ENCODE peak calls at places on chromosomes 11 and 22, in five cellular contexts. One of them, this sample, is unnamed.

GRCh38 chr11:6498121-6498520 is 1.0 kb downstream of the DNHD1 start:
- DNase-seq in AG04449: peak; percentile 7
- DNase-seq in cardiac muscle cell: peak; percentile 32
- DNase-seq in GM12865: no peak
- DNase-seq in progenitor cell of endocrine pancreas: no peak
- DNase-seq in this sample: no peak

GRCh38 chr22:27139935-27140493 is 482.6 kb downstream of the MIAT start:
- DNase-seq in AG04449: peak; percentile 38
- DNase-seq in cardiac muscle cell: peak; percentile 88
- DNase-seq in GM12865: no peak
- DNase-seq in progenitor cell of endocrine pancreas: no peak
- DNase-seq in this sample: no peak

GRCh38 chr22:40178417-40179409 is 988 bp downstream of the TNRC6B start:
- DNase-seq in AG04449: no peak
- DNase-seq in cardiac muscle cell: peak; percentile 59
- DNase-seq in GM12865: peak; percentile 58
- DNase-seq in progenitor cell of endocrine pancreas: no peak
- DNase-seq in this sample: peak; percentile 24

GRCh38 chr11:69156673-69157155 is 979 bp downstream of the SMIM38 start:
- DNase-seq in AG04449: no peak
- DNase-seq in cardiac muscle cell: peak; percentile 62
- DNase-seq in GM12865: no peak
- DNase-seq in progenitor cell of endocrine pancreas: no peak
- DNase-seq in this sample: no peak

GRCh38 chr11:101867951-101868350 is 46.9 kb upstream of the CEP126 start:
- DNase-seq in AG04449: no peak
- DNase-seq in cardiac muscle cell: peak; percentile 31
- DNase-seq in GM12865: no peak
- DNase-seq in progenitor cell of endocrine pancreas: no peak
- DNase-seq in this sample: no peak

GRCh38 chr22:39593931-39594285 is 23.4 kb downstream of the CACNA1I start:
- DNase-seq in AG04449: no peak
- DNase-seq in cardiac muscle cell: no peak
- DNase-seq in GM12865: no peak
- DNase-seq in progenitor cell of endocrine pancreas: no peak
- DNase-seq in this sample: no peak

GRCh38 chr22:29216873-29217666 is 11.4 kb downstream of the EMID1 start:
- DNase-seq in AG04449: peak; percentile 16
- DNase-seq in cardiac muscle cell: peak; percentile 74
- DNase-seq in GM12865: peak; percentile 49
- DNase-seq in progenitor cell of endocrine pancreas: no peak
- DNase-seq in this sample: no peak

GRCh38 chr11:79088967-79089366 is 351.9 kb downstream of the TENM4 start:
- DNase-seq in AG04449: no peak
- DNase-seq in cardiac muscle cell: no peak
- DNase-seq in GM12865: no peak
- DNase-seq in progenitor cell of endocrine pancreas: no peak
- DNase-seq in this sample: no peak

GRCh38 chr11:87423161-87423560 is 385.4 kb downstream of the TMEM135 start:
- DNase-seq in AG04449: no peak
- DNase-seq in cardiac muscle cell: no peak
- DNase-seq in GM12865: no peak
- DNase-seq in progenitor cell of endocrine pancreas: no peak
- DNase-seq in this sample: no peak

GRCh38 chr11:120540744-120541143 is 29.2 kb downstream of the GRIK4 start:
- DNase-seq in AG04449: no peak
- DNase-seq in cardiac muscle cell: no peak
- DNase-seq in GM12865: no peak
- DNase-seq in progenitor cell of endocrine pancreas: no peak
- DNase-seq in this sample: no peak

GRCh38 chr22:32457031-32457430 is 7.2 kb downstream of the BPIFC start:
- DNase-seq in AG04449: no peak
- DNase-seq in cardiac muscle cell: no peak
- DNase-seq in GM12865: no peak
- DNase-seq in progenitor cell of endocrine pancreas: no peak
- DNase-seq in this sample: no peak

GRCh38 chr11:116641561-116642045 is 131.2 kb downstream of the BUD13 start:
- DNase-seq in AG04449: no peak
- DNase-seq in cardiac muscle cell: peak; percentile 37
- DNase-seq in GM12865: peak; percentile 50
- DNase-seq in progenitor cell of endocrine pancreas: peak; percentile 74
- DNase-seq in this sample: no peak

GRCh38 chr11:76664578-76665061 is 5.9 kb downstream of the LRRC32 start:
- DNase-seq in AG04449: no peak
- DNase-seq in cardiac muscle cell: no peak
- DNase-seq in GM12865: peak; percentile 36
- DNase-seq in progenitor cell of endocrine pancreas: no peak
- DNase-seq in this sample: no peak

GRCh38 chr11:1105183-1105565 is 30.5 kb downstream of the MUC2 start:
- DNase-seq in AG04449: no peak
- DNase-seq in cardiac muscle cell: no peak
- DNase-seq in GM12865: no peak
- DNase-seq in progenitor cell of endocrine pancreas: no peak
- DNase-seq in this sample: no peak

GRCh38 chr11:76314741-76315090 is 66.2 kb downstream of the THAP12 start:
- DNase-seq in AG04449: peak; percentile 24
- DNase-seq in cardiac muscle cell: no peak
- DNase-seq in GM12865: no peak
- DNase-seq in progenitor cell of endocrine pancreas: no peak
- DNase-seq in this sample: no peak

DNA sequence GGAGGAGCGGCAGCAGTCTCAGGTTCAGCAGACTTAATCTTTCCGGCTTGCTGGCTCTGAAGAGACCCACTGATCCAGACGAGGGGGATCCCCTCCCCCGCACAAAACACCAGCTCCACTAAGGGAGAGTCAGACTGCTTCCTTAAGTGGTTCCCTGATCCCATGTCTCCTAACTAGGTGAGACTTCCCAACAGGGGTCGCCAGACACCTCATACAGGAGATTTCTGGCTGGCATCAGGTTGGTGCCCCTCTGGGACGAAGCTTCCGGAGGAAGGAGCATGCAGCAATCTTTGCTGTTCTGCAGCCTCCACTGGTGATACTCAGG is 157.1 kb upstream of the TMEM45B start:
- DNase-seq in AG04449: no peak
- DNase-seq in cardiac muscle cell: no peak
- DNase-seq in GM12865: no peak
- DNase-seq in progenitor cell of endocrine pancreas: no peak
- DNase-seq in this sample: no peak
- TF ChIP-seq CTCF in AG04449: no peak
- TF ChIP-seq CTCF in cardiac muscle cell: no peak
- TF ChIP-seq CTCF in GM12865: no peak
- TF ChIP-seq CTCF in progenitor cell of endocrine pancreas: no peak
- TF ChIP-seq CTCF in this sample: no peak

DNA sequence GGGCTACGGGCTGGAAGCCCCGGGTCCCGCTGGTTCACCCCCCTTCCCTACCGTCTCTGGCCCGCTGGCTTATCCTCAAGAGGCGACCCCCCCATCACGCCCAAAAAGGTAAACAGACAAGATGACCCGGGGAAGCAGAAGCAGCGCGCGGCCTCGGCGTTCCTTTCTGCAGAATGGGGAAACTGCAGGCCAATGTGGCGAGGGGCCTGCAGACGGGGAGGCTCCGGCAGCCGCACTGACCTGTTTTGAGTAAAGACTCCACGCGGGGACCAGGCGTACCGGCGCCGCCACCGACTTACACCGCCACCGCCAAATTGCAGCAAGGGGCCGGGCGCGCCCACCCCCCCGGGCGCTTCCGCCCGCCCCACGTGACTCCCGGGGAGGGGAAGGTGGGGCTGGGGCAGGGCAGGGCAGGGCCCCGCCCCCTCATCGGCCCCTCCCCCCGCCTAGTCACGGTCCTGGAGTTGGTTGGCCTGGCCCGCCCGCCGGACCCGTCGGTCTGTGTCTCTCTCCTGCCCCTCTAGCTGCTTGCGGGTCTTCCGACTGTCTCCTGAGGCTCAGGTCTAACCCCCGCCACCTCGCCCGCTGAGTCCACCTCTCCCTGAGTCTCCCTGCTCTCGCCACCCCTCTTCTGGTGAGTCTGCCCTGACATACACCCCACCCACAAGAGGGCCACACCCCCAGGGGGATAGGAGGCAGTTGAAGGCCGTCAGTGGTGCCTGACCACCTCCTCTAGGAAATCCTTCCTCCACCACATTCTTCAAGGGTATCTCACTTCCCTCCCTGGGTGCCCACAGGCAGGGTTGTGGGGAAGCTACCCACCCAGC is at the start of gene ARAP1:
- DNase-seq in AG04449: no peak
- DNase-seq in cardiac muscle cell: peak; percentile 81
- DNase-seq in GM12865: peak; percentile 83
- DNase-seq in progenitor cell of endocrine pancreas: peak; percentile 55
- DNase-seq in this sample: peak; percentile 68
- TF ChIP-seq CTCF in AG04449: no peak
- TF ChIP-seq CTCF in cardiac muscle cell: peak; percentile 9
- TF ChIP-seq CTCF in GM12865: peak; percentile 3
- TF ChIP-seq CTCF in progenitor cell of endocrine pancreas: no peak
- TF ChIP-seq CTCF in this sample: no peak

GRCh38 chr11:103668859-103669258 is 367.6 kb upstream of the DDI1 start:
- DNase-seq in AG04449: no peak
- DNase-seq in cardiac muscle cell: no peak
- DNase-seq in GM12865: no peak
- DNase-seq in progenitor cell of endocrine pancreas: no peak
- DNase-seq in this sample: no peak

GRCh38 chr11:103676413-103676812 is 360.0 kb upstream of the DDI1 start:
- DNase-seq in AG04449: no peak
- DNase-seq in cardiac muscle cell: peak; percentile 45
- DNase-seq in GM12865: no peak
- DNase-seq in progenitor cell of endocrine pancreas: no peak
- DNase-seq in this sample: no peak

GRCh38 chr11:103673773-103674172 is 362.7 kb upstream of the DDI1 start:
- DNase-seq in AG04449: no peak
- DNase-seq in cardiac muscle cell: peak; percentile 68
- DNase-seq in GM12865: no peak
- DNase-seq in progenitor cell of endocrine pancreas: no peak
- DNase-seq in this sample: no peak

GRCh38 chr11:103671143-103671651 is 365.2 kb upstream of the DDI1 start:
- DNase-seq in AG04449: no peak
- DNase-seq in cardiac muscle cell: no peak
- DNase-seq in GM12865: no peak
- DNase-seq in progenitor cell of endocrine pancreas: no peak
- DNase-seq in this sample: no peak
- TF ChIP-seq CTCF in AG04449: no peak
- TF ChIP-seq CTCF in cardiac muscle cell: no peak
- TF ChIP-seq CTCF in GM12865: peak; percentile 20
- TF ChIP-seq CTCF in progenitor cell of endocrine pancreas: peak; percentile 23
- TF ChIP-seq CTCF in this sample: no peak

DNA sequence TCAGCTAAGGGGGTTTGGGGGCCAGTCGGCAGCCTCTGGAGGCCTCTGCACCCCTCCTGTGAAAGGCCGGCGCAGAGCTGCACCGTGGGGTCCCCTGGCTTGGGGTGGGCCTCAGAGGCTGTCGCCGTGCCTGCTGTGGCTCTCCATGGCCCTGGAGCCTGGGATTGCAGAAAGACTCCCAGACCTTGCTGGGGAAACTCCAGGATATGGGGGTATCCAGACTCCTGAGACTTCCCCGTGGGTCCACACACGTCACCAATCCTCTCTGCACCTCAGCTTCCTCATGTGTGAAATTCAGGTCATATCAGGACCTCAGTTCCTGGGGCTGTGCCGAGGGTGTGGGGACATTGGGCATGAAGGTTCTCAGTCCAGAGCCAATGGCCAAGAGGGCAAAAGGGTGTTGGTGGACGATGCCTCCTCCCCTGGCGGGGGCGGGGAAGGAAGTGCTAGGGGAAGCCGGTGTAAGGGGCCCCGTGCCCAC is 97.1 kb downstream of the KCNQ1 start:
- DNase-seq in AG04449: no peak
- DNase-seq in cardiac muscle cell: no peak
- DNase-seq in GM12865: no peak
- DNase-seq in progenitor cell of endocrine pancreas: no peak
- DNase-seq in this sample: peak; percentile 7
- TF ChIP-seq CTCF in AG04449: no peak
- TF ChIP-seq CTCF in cardiac muscle cell: no peak
- TF ChIP-seq CTCF in GM12865: no peak
- TF ChIP-seq CTCF in progenitor cell of endocrine pancreas: no peak
- TF ChIP-seq CTCF in this sample: no peak

DNA sequence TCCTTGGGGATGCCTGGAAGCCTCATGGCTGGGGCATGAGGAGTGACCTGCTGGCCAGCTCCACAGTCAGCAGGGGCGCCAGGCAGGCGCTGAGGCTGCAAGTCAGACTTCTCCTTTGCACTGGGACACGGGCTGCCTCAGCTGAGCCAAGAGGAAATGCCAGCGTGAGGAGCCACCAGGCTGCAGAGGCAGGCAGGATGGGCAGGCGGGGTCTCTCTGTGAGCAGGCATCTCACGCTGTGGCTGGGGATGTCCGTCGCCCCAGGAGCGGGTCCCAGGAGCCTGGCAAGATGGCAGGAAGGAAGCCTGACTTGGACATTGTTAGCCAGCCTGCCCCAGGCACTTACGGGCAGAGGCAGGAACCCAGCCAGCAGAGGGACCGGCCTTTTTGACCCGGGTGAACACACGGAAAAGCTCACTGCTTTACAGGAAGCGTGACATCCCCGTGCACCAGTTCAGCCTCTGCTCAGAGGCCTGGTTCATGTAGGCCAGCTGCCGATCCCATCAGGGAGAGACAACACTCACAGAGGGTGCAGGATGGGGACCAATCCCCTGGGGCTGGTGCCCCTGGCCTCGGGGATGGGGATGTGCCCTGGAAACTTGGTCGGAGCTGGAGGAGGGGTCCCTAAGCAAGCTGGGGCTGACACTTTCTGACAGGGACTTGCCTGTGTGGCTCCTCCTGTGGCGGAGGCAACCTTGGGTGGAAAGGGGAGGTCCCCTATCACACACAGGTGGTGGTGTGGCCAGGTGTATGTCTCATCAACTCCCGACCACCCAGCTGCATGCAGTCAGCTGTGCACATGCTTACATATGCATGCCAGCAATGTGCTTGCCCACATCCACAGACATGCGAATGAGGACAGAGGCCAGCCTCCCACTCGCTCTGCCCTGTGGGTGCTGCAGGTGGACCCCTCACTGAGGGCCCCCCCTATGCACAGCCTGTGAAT is 10.0 kb downstream of the GNB1L start:
- DNase-seq in AG04449: peak; percentile 28
- DNase-seq in cardiac muscle cell: peak; percentile 33
- DNase-seq in GM12865: no peak
- DNase-seq in progenitor cell of endocrine pancreas: no peak
- DNase-seq in this sample: no peak
- TF ChIP-seq CTCF in AG04449: peak; percentile 9
- TF ChIP-seq CTCF in cardiac muscle cell: no peak
- TF ChIP-seq CTCF in GM12865: no peak
- TF ChIP-seq CTCF in progenitor cell of endocrine pancreas: no peak
- TF ChIP-seq CTCF in this sample: no peak

This sample was measured in natural killer cell.